ENCODE peak calls at places on chromosomes 5 and 9, in ten cellular contexts. One of them, this sample, is unnamed.

GRCh38 chr5:66713998-66714397 is 117.8 kb downstream of the MAST4 start:
- DNase-seq in tibial artery: no peak
- DNase-seq in ovary: peak; percentile 27
- DNase-seq in heart right ventricle: no peak
- DNase-seq in MM.1S: no peak
- DNase-seq in left ventricle myocardium inferior: no peak
- DNase-seq in lung: no peak
- DNase-seq in CD8-positive, alpha-beta memory T cell: no peak
- DNase-seq in lower lobe of right lung: no peak
- DNase-seq in NT2/D1: no peak
- DNase-seq in this sample: no peak

GRCh38 chr9:109940536-109940935 is 160.5 kb downstream of the PALM2AKAP2 start:
- DNase-seq in tibial artery: no peak
- DNase-seq in left ventricle myocardium inferior: no peak
- DNase-seq in MM.1S: no peak
- DNase-seq in lower lobe of right lung: no peak
- DNase-seq in heart right ventricle: no peak
- DNase-seq in NT2/D1: no peak
- DNase-seq in ovary: no peak
- DNase-seq in lung: no peak
- DNase-seq in CD8-positive, alpha-beta memory T cell: no peak
- DNase-seq in this sample: no peak

GRCh38 chr9:37390759-37391158 is 31.7 kb upstream of the GRHPR start:
- DNase-seq in MM.1S: peak; percentile 95
- DNase-seq in heart right ventricle: no peak
- DNase-seq in lung: no peak
- DNase-seq in tibial artery: no peak
- DNase-seq in left ventricle myocardium inferior: no peak
- DNase-seq in lower lobe of right lung: no peak
- DNase-seq in CD8-positive, alpha-beta memory T cell: peak; percentile 13
- DNase-seq in NT2/D1: no peak
- DNase-seq in ovary: no peak
- DNase-seq in this sample: no peak

GRCh38 chr9:86134361-86134760 is 35.0 kb upstream of the GOLM1 start:
- DNase-seq in lung: no peak
- DNase-seq in CD8-positive, alpha-beta memory T cell: no peak
- DNase-seq in heart right ventricle: no peak
- DNase-seq in NT2/D1: no peak
- DNase-seq in tibial artery: no peak
- DNase-seq in ovary: no peak
- DNase-seq in lower lobe of right lung: no peak
- DNase-seq in MM.1S: no peak
- DNase-seq in left ventricle myocardium inferior: no peak
- DNase-seq in this sample: no peak

GRCh38 chr5:141223112-141223783 is at the start of gene PCDHB14:
- DNase-seq in left ventricle myocardium inferior: no peak
- DNase-seq in lung: no peak
- DNase-seq in CD8-positive, alpha-beta memory T cell: no peak
- DNase-seq in MM.1S: peak; percentile 75
- DNase-seq in heart right ventricle: no peak
- DNase-seq in NT2/D1: peak; percentile 27
- DNase-seq in tibial artery: no peak
- DNase-seq in ovary: no peak
- DNase-seq in lower lobe of right lung: no peak
- DNase-seq in this sample: peak; percentile 34

GRCh38 chr5:111502976-111503375 is 9.4 kb downstream of the STARD4 start:
- DNase-seq in heart right ventricle: no peak
- DNase-seq in tibial artery: no peak
- DNase-seq in left ventricle myocardium inferior: no peak
- DNase-seq in MM.1S: no peak
- DNase-seq in CD8-positive, alpha-beta memory T cell: no peak
- DNase-seq in lower lobe of right lung: no peak
- DNase-seq in NT2/D1: no peak
- DNase-seq in lung: no peak
- DNase-seq in ovary: no peak
- DNase-seq in this sample: no peak

GRCh38 chr9:136625101-136626065 is 37.3 kb upstream of the EGFL7 start:
- DNase-seq in left ventricle myocardium inferior: peak; percentile 93
- DNase-seq in heart right ventricle: peak; percentile 92
- DNase-seq in MM.1S: no peak
- DNase-seq in lung: peak; percentile 78
- DNase-seq in tibial artery: peak; percentile 94
- DNase-seq in lower lobe of right lung: peak; percentile 86
- DNase-seq in ovary: peak; percentile 67
- DNase-seq in CD8-positive, alpha-beta memory T cell: no peak
- DNase-seq in NT2/D1: no peak
- DNase-seq in this sample: peak; percentile 60

GRCh38 chr5:88825782-88826110 is 57.2 kb downstream of the MEF2C start:
- DNase-seq in tibial artery: no peak
- DNase-seq in heart right ventricle: no peak
- DNase-seq in CD8-positive, alpha-beta memory T cell: no peak
- DNase-seq in MM.1S: peak; percentile 61
- DNase-seq in lower lobe of right lung: no peak
- DNase-seq in lung: no peak
- DNase-seq in left ventricle myocardium inferior: no peak
- DNase-seq in NT2/D1: no peak
- DNase-seq in ovary: no peak
- DNase-seq in this sample: no peak

GRCh38 chr9:106218427-106218826 is 524.1 kb downstream of the TMEM38B start:
- DNase-seq in ovary: no peak
- DNase-seq in lower lobe of right lung: no peak
- DNase-seq in lung: no peak
- DNase-seq in NT2/D1: no peak
- DNase-seq in left ventricle myocardium inferior: no peak
- DNase-seq in tibial artery: no peak
- DNase-seq in CD8-positive, alpha-beta memory T cell: no peak
- DNase-seq in MM.1S: peak; percentile 36
- DNase-seq in heart right ventricle: no peak
- DNase-seq in this sample: no peak

GRCh38 chr9:38342532-38342931 is 50.0 kb upstream of the ALDH1B1 start:
- DNase-seq in NT2/D1: no peak
- DNase-seq in heart right ventricle: no peak
- DNase-seq in tibial artery: no peak
- DNase-seq in CD8-positive, alpha-beta memory T cell: no peak
- DNase-seq in lower lobe of right lung: no peak
- DNase-seq in ovary: no peak
- DNase-seq in MM.1S: no peak
- DNase-seq in left ventricle myocardium inferior: no peak
- DNase-seq in lung: no peak
- DNase-seq in this sample: no peak

GRCh38 chr9:4590430-4591122 is 71.5 kb upstream of the PLPP6 start:
- DNase-seq in tibial artery: no peak
- DNase-seq in MM.1S: no peak
- DNase-seq in NT2/D1: no peak
- DNase-seq in left ventricle myocardium inferior: no peak
- DNase-seq in CD8-positive, alpha-beta memory T cell: no peak
- DNase-seq in heart right ventricle: no peak
- DNase-seq in lung: peak; percentile 33
- DNase-seq in lower lobe of right lung: no peak
- DNase-seq in ovary: no peak
- DNase-seq in this sample: no peak

GRCh38 chr5:142906863-142907671 is 136.9 kb downstream of the ARHGAP26 start:
- DNase-seq in CD8-positive, alpha-beta memory T cell: no peak
- DNase-seq in heart right ventricle: peak; percentile 83
- DNase-seq in lung: no peak
- DNase-seq in left ventricle myocardium inferior: peak; percentile 57
- DNase-seq in ovary: no peak
- DNase-seq in lower lobe of right lung: no peak
- DNase-seq in NT2/D1: no peak
- DNase-seq in tibial artery: no peak
- DNase-seq in MM.1S: no peak
- DNase-seq in this sample: no peak

GRCh38 chr9:121434946-121435345 is 64.7 kb downstream of the GGTA1 start:
- DNase-seq in CD8-positive, alpha-beta memory T cell: no peak
- DNase-seq in heart right ventricle: no peak
- DNase-seq in lower lobe of right lung: no peak
- DNase-seq in left ventricle myocardium inferior: no peak
- DNase-seq in ovary: no peak
- DNase-seq in NT2/D1: no peak
- DNase-seq in tibial artery: no peak
- DNase-seq in lung: no peak
- DNase-seq in MM.1S: no peak
- DNase-seq in this sample: no peak

GRCh38 chr9:137953683-137954438 is 76.3 kb downstream of the CACNA1B start:
- DNase-seq in lung: no peak
- DNase-seq in CD8-positive, alpha-beta memory T cell: no peak
- DNase-seq in MM.1S: no peak
- DNase-seq in tibial artery: peak; percentile 62
- DNase-seq in NT2/D1: no peak
- DNase-seq in heart right ventricle: no peak
- DNase-seq in ovary: no peak
- DNase-seq in lower lobe of right lung: no peak
- DNase-seq in left ventricle myocardium inferior: no peak
- DNase-seq in this sample: no peak

GRCh38 chr5:14444161-14444560 is 137.4 kb upstream of the OTULINL start:
- DNase-seq in lung: no peak
- DNase-seq in NT2/D1: no peak
- DNase-seq in CD8-positive, alpha-beta memory T cell: no peak
- DNase-seq in left ventricle myocardium inferior: no peak
- DNase-seq in tibial artery: no peak
- DNase-seq in heart right ventricle: no peak
- DNase-seq in lower lobe of right lung: no peak
- DNase-seq in MM.1S: no peak
- DNase-seq in ovary: no peak
- DNase-seq in this sample: no peak
- H3K4me1 ChIP-seq in lung: peaks cover 5% of the 10 kb centered on the region
- H3K4me1 ChIP-seq in NT2/D1: peaks cover 5% of the 10 kb centered on the region
- H3K4me1 ChIP-seq in CD8-positive, alpha-beta memory T cell: no peaks in the 10 kb centered on the region
- H3K4me1 ChIP-seq in left ventricle myocardium inferior: peaks cover 82% of the 10 kb centered on the region
- H3K4me1 ChIP-seq in tibial artery: no peaks in the 10 kb centered on the region
- H3K4me1 ChIP-seq in heart right ventricle: peaks cover 57% of the 10 kb centered on the region
- H3K4me1 ChIP-seq in lower lobe of right lung: peaks cover 34% of the 10 kb centered on the region
- H3K4me1 ChIP-seq in MM.1S: no peaks in the 10 kb centered on the region
- H3K4me1 ChIP-seq in ovary: peaks cover 13% of the 10 kb centered on the region
- H3K4me1 ChIP-seq in this sample: no peaks in the 10 kb centered on the region

GRCh38 chr5:109743770-109744212 is 54.1 kb downstream of the MAN2A1 start:
- DNase-seq in left ventricle myocardium inferior: no peak
- DNase-seq in lung: no peak
- DNase-seq in MM.1S: no peak
- DNase-seq in ovary: no peak
- DNase-seq in lower lobe of right lung: no peak
- DNase-seq in tibial artery: no peak
- DNase-seq in heart right ventricle: no peak
- DNase-seq in CD8-positive, alpha-beta memory T cell: no peak
- DNase-seq in NT2/D1: no peak
- DNase-seq in this sample: no peak
- H3K4me1 ChIP-seq in left ventricle myocardium inferior: peaks cover 24% of the 10 kb centered on the region
- H3K4me1 ChIP-seq in lung: peaks cover 10% of the 10 kb centered on the region
- H3K4me1 ChIP-seq in MM.1S: peaks cover 58% of the 10 kb centered on the region
- H3K4me1 ChIP-seq in ovary: peaks cover 3% of the 10 kb centered on the region
- H3K4me1 ChIP-seq in lower lobe of right lung: peaks cover 26% of the 10 kb centered on the region
- H3K4me1 ChIP-seq in tibial artery: no peaks in the 10 kb centered on the region
- H3K4me1 ChIP-seq in heart right ventricle: peaks cover 37% of the 10 kb centered on the region
- H3K4me1 ChIP-seq in CD8-positive, alpha-beta memory T cell: peaks cover 25% of the 10 kb centered on the region
- H3K4me1 ChIP-seq in NT2/D1: peaks cover 3% of the 10 kb centered on the region
- H3K4me1 ChIP-seq in this sample: no peaks in the 10 kb centered on the region

DNA sequence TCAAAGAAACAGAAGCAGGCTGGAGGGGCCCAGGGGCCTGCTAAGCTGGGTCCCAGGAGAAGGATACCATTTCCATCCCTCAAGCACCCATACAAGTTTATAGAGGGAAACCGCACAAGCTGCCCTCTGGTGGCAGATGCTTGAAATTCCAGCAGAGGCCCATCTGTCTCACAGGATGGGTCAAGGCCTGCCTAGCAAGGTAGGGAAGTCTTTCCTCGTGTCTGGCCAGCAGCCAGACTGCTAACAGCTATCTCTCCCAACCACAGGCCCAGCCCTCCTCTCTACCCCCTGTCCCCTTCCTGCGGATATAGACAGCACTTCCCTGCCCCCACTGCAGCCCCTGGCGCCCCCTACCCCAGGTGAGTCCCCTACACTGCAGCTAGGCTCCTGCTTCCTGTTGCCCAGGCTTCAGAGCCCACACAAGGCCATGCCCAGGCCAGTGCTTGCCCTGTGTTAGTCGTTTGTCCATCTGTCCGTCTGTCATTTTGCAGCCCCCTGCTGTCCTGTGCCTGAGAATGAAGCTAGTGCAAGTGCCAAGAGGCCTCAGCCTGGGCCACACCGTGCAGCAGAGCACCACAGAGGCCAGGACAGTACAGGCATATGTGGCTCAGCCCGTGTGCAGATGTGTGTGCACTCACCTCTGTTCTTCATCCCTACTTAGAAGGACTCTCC is 26.2 kb downstream of the TCF7 start:
- DNase-seq in ovary: peak; percentile 66
- DNase-seq in MM.1S: peak; percentile 72
- DNase-seq in lung: peak; percentile 65
- DNase-seq in tibial artery: peak; percentile 73
- DNase-seq in CD8-positive, alpha-beta memory T cell: no peak
- DNase-seq in left ventricle myocardium inferior: peak; percentile 56
- DNase-seq in NT2/D1: peak; percentile 32
- DNase-seq in lower lobe of right lung: peak; percentile 68
- DNase-seq in heart right ventricle: peak; percentile 57
- DNase-seq in this sample: peak; percentile 69
- H3K4me1 ChIP-seq in ovary: peaks cover 1% of the 10 kb centered on the region
- H3K4me1 ChIP-seq in MM.1S: peaks cover 13% of the 10 kb centered on the region
- H3K4me1 ChIP-seq in lung: no peaks in the 10 kb centered on the region
- H3K4me1 ChIP-seq in tibial artery: no peaks in the 10 kb centered on the region
- H3K4me1 ChIP-seq in CD8-positive, alpha-beta memory T cell: peaks cover 57% of the 10 kb centered on the region
- H3K4me1 ChIP-seq in left ventricle myocardium inferior: peaks cover 36% of the 10 kb centered on the region
- H3K4me1 ChIP-seq in NT2/D1: peaks cover 22% of the 10 kb centered on the region
- H3K4me1 ChIP-seq in lower lobe of right lung: peaks cover 25% of the 10 kb centered on the region
- H3K4me1 ChIP-seq in heart right ventricle: peaks cover 36% of the 10 kb centered on the region
- H3K4me1 ChIP-seq in this sample: peaks cover 9% of the 10 kb centered on the region

GRCh38 chr5:6455571-6456200 is 7.0 kb downstream of the UBE2QL1 start:
- DNase-seq in heart right ventricle: peak; percentile 54
- DNase-seq in lung: no peak
- DNase-seq in tibial artery: peak; percentile 59
- DNase-seq in ovary: no peak
- DNase-seq in NT2/D1: no peak
- DNase-seq in left ventricle myocardium inferior: no peak
- DNase-seq in MM.1S: no peak
- DNase-seq in CD8-positive, alpha-beta memory T cell: no peak
- DNase-seq in lower lobe of right lung: no peak
- DNase-seq in this sample: no peak

GRCh38 chr5:6453937-6454560 is 5.4 kb downstream of the UBE2QL1 start:
- DNase-seq in left ventricle myocardium inferior: no peak
- DNase-seq in tibial artery: no peak
- DNase-seq in NT2/D1: no peak
- DNase-seq in heart right ventricle: no peak
- DNase-seq in CD8-positive, alpha-beta memory T cell: no peak
- DNase-seq in ovary: no peak
- DNase-seq in lower lobe of right lung: no peak
- DNase-seq in MM.1S: no peak
- DNase-seq in lung: no peak
- DNase-seq in this sample: no peak

GRCh38 chr5:6452622-6453504 is 4.2 kb downstream of the UBE2QL1 start:
- DNase-seq in ovary: no peak
- DNase-seq in tibial artery: no peak
- DNase-seq in left ventricle myocardium inferior: peak; percentile 36
- DNase-seq in lower lobe of right lung: no peak
- DNase-seq in NT2/D1: no peak
- DNase-seq in heart right ventricle: peak; percentile 48
- DNase-seq in CD8-positive, alpha-beta memory T cell: no peak
- DNase-seq in MM.1S: peak; percentile 34
- DNase-seq in lung: no peak
- DNase-seq in this sample: no peak

GRCh38 chr5:6456766-6457370 is 8.2 kb downstream of the UBE2QL1 start:
- DNase-seq in ovary: no peak
- DNase-seq in MM.1S: no peak
- DNase-seq in tibial artery: no peak
- DNase-seq in heart right ventricle: no peak
- DNase-seq in CD8-positive, alpha-beta memory T cell: no peak
- DNase-seq in lower lobe of right lung: no peak
- DNase-seq in lung: no peak
- DNase-seq in left ventricle myocardium inferior: no peak
- DNase-seq in NT2/D1: no peak
- DNase-seq in this sample: no peak

GRCh38 chr5:6454628-6455053 is 6.0 kb downstream of the UBE2QL1 start:
- DNase-seq in left ventricle myocardium inferior: peak; percentile 57
- DNase-seq in tibial artery: peak; percentile 69
- DNase-seq in lung: no peak
- DNase-seq in lower lobe of right lung: no peak
- DNase-seq in CD8-positive, alpha-beta memory T cell: no peak
- DNase-seq in MM.1S: no peak
- DNase-seq in heart right ventricle: peak; percentile 58
- DNase-seq in ovary: no peak
- DNase-seq in NT2/D1: no peak
- DNase-seq in this sample: no peak
- H3K4me1 ChIP-seq in left ventricle myocardium inferior: peaks cover 58% of the 10 kb centered on the region
- H3K4me1 ChIP-seq in tibial artery: no peaks in the 10 kb centered on the region
- H3K4me1 ChIP-seq in lung: peaks cover 7% of the 10 kb centered on the region
- H3K4me1 ChIP-seq in lower lobe of right lung: no peaks in the 10 kb centered on the region
- H3K4me1 ChIP-seq in CD8-positive, alpha-beta memory T cell: peaks cover under 1% of the 10 kb centered on the region
- H3K4me1 ChIP-seq in MM.1S: peaks cover 59% of the 10 kb centered on the region
- H3K4me1 ChIP-seq in heart right ventricle: peaks cover 57% of the 10 kb centered on the region
- H3K4me1 ChIP-seq in ovary: peaks cover 10% of the 10 kb centered on the region
- H3K4me1 ChIP-seq in NT2/D1: no peaks in the 10 kb centered on the region
- H3K4me1 ChIP-seq in this sample: no peaks in the 10 kb centered on the region

This sample was measured in DND-41.